ENCODE peak calls at places on chromosomes 16 and 17, in four cellular contexts. G, Y, J and D are unnamed samples.
A peak's percentile ranks its signal among the peaks of the same experiment; 100 is the strongest.

GRCh38 chr17:27280527-27280926 is 13.4 kb upstream of the WSB1 start:
- DNase-seq in G (no peak), J (no peak), Y (no peak), D (no peak)

GRCh38 chr17:8900626-8901585 is 33.4 kb upstream of the PIK3R6 start:
- DNase-seq in Y (peak; percentile 50), J (no peak), G (no peak), D (no peak)

GRCh38 chr16:83730812-83731211 is 77.0 kb upstream of the HSBP1 start:
- DNase-seq in J (no peak), Y (no peak), G (no peak), D (no peak)

GRCh38 chr16:4882261-4882632 is 35.0 kb downstream of the UBN1 start:
- DNase-seq in J (no peak), Y (no peak), G (no peak), D (peak; percentile 10)

GRCh38 chr16:8768701-8769100 is 28.7 kb downstream of the TMEM186 start:
- DNase-seq in G (no peak), Y (peak; percentile 75), J (peak; percentile 39), D (no peak)

GRCh38 chr16:1188781-1189189 is 35.9 kb downstream of the CACNA1H start:
- DNase-seq in J (no peak), Y (peak; percentile 90), G (peak; percentile 51), D (no peak)

GRCh38 chr16:8096211-8096610 is 494.1 kb downstream of the TMEM114 start:
- DNase-seq in Y (no peak), G (no peak), J (no peak), D (no peak)

GRCh38 chr16:68517606-68518161 is 21.4 kb upstream of the ZFP90 start:
- DNase-seq in Y (no peak), J (no peak), G (no peak), D (no peak)

GRCh38 chr17:2025220-2025621 is at the start of gene RTN4RL1:
- DNase-seq in Y (peak; percentile 90), J (peak; percentile 93), G (peak; percentile 29), D (no peak)

GRCh38 chr16:3306078-3306477 is 781 bp downstream of the ZNF75A start:
- DNase-seq in J (no peak), Y (no peak), G (no peak), D (no peak)

GRCh38 chr16:17423195-17423594 is 47.6 kb downstream of the XYLT1 start:
- DNase-seq in Y (no peak), J (peak; percentile 46), G (no peak), D (no peak)

GRCh38 chr16:19843371-19843770 is 41.3 kb downstream of the GPRC5B start:
- DNase-seq in G (no peak), Y (no peak), J (no peak), D (no peak)

GRCh38 chr17:31494259-31495048 is 103.0 kb downstream of the RAB11FIP4 start:
- DNase-seq in G (no peak), J (no peak), Y (no peak), D (no peak)

GRCh38 chr17:56798916-56799315 is 34.8 kb downstream of the C17orf67 start:
- DNase-seq in G (peak; percentile 54), Y (peak; percentile 89), J (peak; percentile 67), D (no peak)

GRCh38 chr16:66652661-66653060 is 43.9 kb downstream of the CMTM4 start:
- DNase-seq in G (no peak), Y (no peak), J (no peak), D (no peak)

GRCh38 chr17:13031718-13032350 is 14.0 kb upstream of the ELAC2 start:
- DNase-seq in J (peak; percentile 46), Y (peak; percentile 86), G (peak; percentile 49), D (no peak)

GRCh38 chr17:78532311-78532710 is 44.9 kb downstream of the DNAH17 start:
- DNase-seq in G (no peak), J (no peak), Y (peak; percentile 27), D (no peak)

GRCh38 chr17:43211480-43212402 is at the start of gene TMEM106A:
- DNase-seq in Y (peak; percentile 94), G (peak; percentile 55), J (peak; percentile 97), D (peak; percentile 68)

GRCh38 chr17:12821376-12821940 is 32.2 kb downstream of the ARHGAP44 start:
- DNase-seq in G (no peak), J (no peak), Y (no peak), D (peak; percentile 8)

GRCh38 chr16:9091867-9092281 is 430 bp downstream of the HAPSTR1 start:
- DNase-seq in J (no peak), Y (peak; percentile 63), G (peak; percentile 25), D (no peak)

GRCh38 chr16:14562691-14563491 is 67.2 kb downstream of the PARN start:
- DNase-seq in Y (no peak), J (no peak), G (no peak), D (no peak)

GRCh38 chr17:73231363-73231762 is 30.3 kb downstream of the CPSF4L start:
- DNase-seq in G (no peak), J (peak; percentile 50), Y (no peak), D (no peak)

GRCh38 chr16:46930861-46931260 is 42.6 kb downstream of the DNAJA2 start:
- DNase-seq in G (no peak), Y (no peak), J (no peak), D (no peak)

GRCh38 chr16:56824804-56825203 is 40.2 kb upstream of the SLC12A3 start:
- DNase-seq in Y (no peak), G (no peak), J (no peak), D (no peak)

GRCh38 chr16:62940573-62940972 is 904.3 kb upstream of the CDH8 start:
- DNase-seq in J (no peak), Y (no peak), G (no peak), D (no peak)

GRCh38 chr16:21302454-21302853 is 24.4 kb upstream of the CRYM start:
- DNase-seq in G (no peak), Y (peak; percentile 76), J (peak; percentile 51), D (no peak)

GRCh38 chr17:74757502-74757901 is 9.1 kb downstream of the NHERF1 start:
- DNase-seq in G (no peak), Y (no peak), J (no peak), D (no peak)

GRCh38 chr17:915416-916201 is 64.0 kb downstream of the NXN start:
- DNase-seq in J (peak; percentile 36), G (no peak), Y (no peak), D (no peak)

DNA sequence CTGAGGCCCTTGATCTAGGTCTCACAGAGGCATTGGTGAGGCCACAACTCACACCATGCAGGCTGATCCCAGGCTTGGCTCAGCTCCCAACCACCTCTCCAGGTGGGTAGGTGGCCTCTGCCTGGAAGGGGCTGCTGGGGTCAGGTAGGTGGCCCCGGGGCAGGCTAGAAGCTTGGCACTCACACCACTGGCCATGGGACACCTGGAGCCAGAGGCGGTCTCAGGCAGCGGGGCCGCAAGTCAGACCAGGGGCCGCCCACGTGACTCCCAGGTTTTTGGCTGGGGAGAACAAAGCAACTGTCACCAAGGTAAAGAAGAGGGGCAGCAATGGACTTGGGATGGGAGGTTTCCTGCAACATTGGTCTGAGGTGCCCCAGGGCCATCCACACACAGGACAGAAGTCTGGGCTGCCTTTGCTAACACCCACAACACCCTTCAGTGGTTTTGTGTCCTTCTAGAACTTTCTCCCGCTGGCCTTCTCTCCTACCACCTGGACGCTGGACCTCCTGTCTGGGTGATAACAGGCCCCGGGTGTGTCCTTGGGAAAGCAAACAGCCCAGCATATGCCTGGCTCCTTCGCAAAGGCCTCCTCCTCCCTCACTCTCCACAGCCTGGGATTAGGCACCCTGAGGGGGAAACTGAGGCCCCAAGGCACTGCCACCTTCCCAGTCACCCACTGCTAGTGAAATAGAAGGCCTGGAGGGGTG is 16.4 kb downstream of the C16orf74 start:
- DNase-seq in G (no peak), Y (no peak), J (no peak), D (no peak)
- H3K4me3 ChIP-seq in G (no peak overlapping the region), Y (no peak overlapping the region), J (no peak overlapping the region), D (no peak overlapping the region)

GRCh38 chr17:7218774-7219173 is 862 bp downstream of the DLG4 start:
- DNase-seq in J (no peak), Y (no peak), G (no peak), D (no peak)

GRCh38 chr17:7220593-7221280 is 999 bp downstream of the ACADVL start:
- DNase-seq in J (peak; percentile 88), G (peak; percentile 79), Y (peak; percentile 93), D (no peak)

GRCh38 chr17:7221281-7222092 is 1.7 kb downstream of the ACADVL start:
- DNase-seq in G (no peak), J (no peak), Y (no peak), D (no peak)

GRCh38 chr17:7219434-7219811 is 213 bp downstream of the DLG4 start:
- DNase-seq in Y (no peak), G (no peak), J (no peak), D (no peak)

GRCh38 chr17:7219812-7220592 is at the start of the genes ACADVL and DLG4:
- DNase-seq in G (peak; percentile 79), J (peak; percentile 96), Y (peak; percentile 96), D (peak; percentile 61)
- H3K4me3 ChIP-seq in G (peak within 1 kb of the TSS; percentile 87), J (peak within 1 kb of the TSS; percentile 98), Y (peak within 1 kb of the TSS; percentile 87), D (peak within 1 kb of the TSS; percentile 85)

DNA sequence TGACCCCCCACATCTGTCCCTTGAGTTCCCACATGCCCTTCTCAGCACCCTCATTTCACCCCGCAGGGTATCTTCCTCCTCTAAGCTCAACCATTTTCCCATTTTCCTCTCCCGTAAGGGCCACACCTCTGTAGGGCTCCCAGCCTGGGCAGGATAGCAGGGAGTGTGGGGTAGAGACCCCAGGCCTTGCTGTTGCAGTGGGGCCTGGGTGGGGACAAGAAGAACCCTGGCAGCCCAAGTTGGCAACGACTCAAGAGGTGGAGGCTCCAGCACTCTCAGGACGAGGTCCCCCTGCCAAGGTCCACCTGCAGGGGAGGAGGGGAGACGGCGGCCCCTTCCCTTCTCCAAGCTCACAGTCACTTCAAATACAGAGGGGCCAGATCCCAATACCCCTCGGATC is 2.0 kb upstream of the TMEM92 start:
- DNase-seq in Y (peak; percentile 49), G (no peak), J (peak; percentile 61), D (no peak)
- H3K4me3 ChIP-seq in Y (no peak overlapping the region), G (no peak overlapping the region), J (no peak overlapping the region), D (peak overlapping the region; percentile 50)

DNA sequence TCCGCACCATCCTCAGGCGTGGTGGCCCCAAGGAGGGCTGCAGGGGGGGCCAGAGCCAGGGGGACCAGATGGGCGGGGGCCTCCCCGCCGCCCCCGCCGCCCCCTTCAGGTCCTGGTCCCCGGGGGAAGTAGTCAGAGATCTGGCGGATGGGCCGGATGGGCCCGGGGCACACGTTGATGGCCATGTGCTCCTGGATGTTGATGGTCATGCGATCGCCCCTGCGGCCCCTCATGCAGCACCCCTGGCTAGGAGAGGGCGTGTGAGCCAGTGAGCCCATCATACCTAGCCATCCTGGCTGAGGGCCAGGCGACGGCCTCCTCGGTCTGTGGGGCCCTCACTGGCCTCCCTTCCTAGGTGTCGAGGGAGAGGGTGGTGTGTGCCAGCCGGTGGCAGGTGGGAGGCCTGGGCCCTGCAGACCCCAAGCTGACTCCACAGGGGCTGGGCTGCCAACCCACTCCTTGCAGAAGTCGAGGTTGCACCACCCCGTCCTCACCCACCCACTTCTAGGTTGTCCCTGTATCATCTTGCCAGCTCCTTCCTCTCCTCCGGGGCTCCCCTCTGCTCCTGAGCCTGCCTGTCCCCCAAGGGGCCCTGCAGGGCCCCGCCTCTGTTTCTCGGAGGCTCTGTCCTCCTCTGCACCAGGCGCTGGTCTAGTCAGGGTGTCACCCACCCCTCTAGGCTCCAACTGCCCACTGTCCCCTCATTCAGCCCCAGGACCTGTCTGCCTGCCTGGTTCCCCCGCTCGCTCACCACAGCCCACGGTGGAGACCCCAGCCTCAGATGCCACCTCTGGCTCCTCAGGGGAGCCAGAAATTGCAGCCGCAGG is 624 bp downstream of the DOC2A start:
- DNase-seq in Y (no peak), G (no peak), J (peak; percentile 83), D (no peak)
- H3K4me3 ChIP-seq in Y (peak overlapping the region; percentile 62), G (no peak overlapping the region), J (peak overlapping the region; percentile 83), D (peak overlapping the region; percentile 51)

GRCh38 chr16:89919535-89920406 is 1.1 kb downstream of the MC1R start:
- DNase-seq in Y (no peak), J (peak; percentile 41), G (no peak), D (no peak)
- H3K4me3 ChIP-seq in Y (no peak overlapping the region), J (no peak overlapping the region), G (no peak overlapping the region), D (no peak overlapping the region)